ENCODE peak calls at places on chromosomes 13 and 19, in five cellular contexts. S is bronchial epithelial cell, K is mesendoderm, G is adrenal gland, F is fibroblast of the aortic adventitia. R is an unnamed sample.

GRCh38 chr19:32287811-32288227 is 57.6 kb upstream of the ZNF507 start:
- DNase-seq in S (peak; percentile 29), K (peak; percentile 89), G (peak; percentile 60), F (peak; percentile 82), R (no peak)

GRCh38 chr13:50589651-50590054 is 253.8 kb downstream of the DLEU7 start:
- DNase-seq in S (peak; percentile 89), K (no peak), G (peak; percentile 48), F (peak; percentile 87), R (no peak)

GRCh38 chr13:61900033-61900432 is 484.4 kb upstream of the PCDH20 start:
- DNase-seq in S (no peak), K (peak; percentile 40), G (no peak), F (no peak), R (no peak)

GRCh38 chr13:65414187-65414586 is 1815.9 kb downstream of the PCDH9 start:
- DNase-seq in S (no peak), K (no peak), G (no peak), F (no peak), R (no peak)

GRCh38 chr13:47337781-47338507 is 441.1 kb upstream of the HTR2A start:
- DNase-seq in S (no peak), K (peak; percentile 83), G (no peak), F (peak; percentile 79), R (no peak)

GRCh38 chr19:34336781-34337271 is 28.2 kb upstream of the GPI start:
- DNase-seq in S (peak; percentile 37), K (peak; percentile 33), G (no peak), F (peak; percentile 67), R (no peak)

GRCh38 chr13:30805132-30805537 is 69.8 kb downstream of the ALOX5AP start:
- DNase-seq in S (no peak), K (no peak), G (no peak), F (no peak), R (no peak)

GRCh38 chr19:48962029-48962848 is 2.9 kb upstream of the FTL start:
- DNase-seq in S (no peak), K (peak; percentile 72), G (peak; percentile 59), F (no peak), R (no peak)

GRCh38 chr19:47035127-47035494 is 13.3 kb downstream of the TMEM160 start:
- DNase-seq in S (no peak), K (peak; percentile 59), G (no peak), F (no peak), R (no peak)

GRCh38 chr13:34833562-34834182 is 108.4 kb upstream of the NBEA start:
- DNase-seq in S (peak; percentile 61), K (peak; percentile 79), G (no peak), F (no peak), R (no peak)

GRCh38 chr13:27186295-27186694 is 14.7 kb upstream of the USP12 start:
- DNase-seq in S (peak; percentile 75), K (no peak), G (no peak), F (no peak), R (no peak)

GRCh38 chr19:30228113-30228725 is 144.0 kb upstream of the ZNF536 start:
- DNase-seq in S (no peak), K (peak; percentile 25), G (peak; percentile 51), F (no peak), R (no peak)

GRCh38 chr13:114234645-114235421 is at the start of gene CDC16:
- DNase-seq in S (peak; percentile 65), K (peak; percentile 97), G (peak; percentile 93), F (peak; percentile 92), R (peak; percentile 91)

GRCh38 chr13:112842931-112843391 is 126.1 kb upstream of the MCF2L start:
- DNase-seq in S (no peak), K (no peak), G (no peak), F (no peak), R (no peak)

GRCh38 chr13:110263906-110264305 is 43.1 kb downstream of the COL4A1 start:
- DNase-seq in S (no peak), K (peak; percentile 23), G (no peak), F (no peak), R (no peak)

GRCh38 chr19:30228726-30229523 is 143.3 kb upstream of the ZNF536 start:
- DNase-seq in S (no peak), K (peak; percentile 47), G (peak; percentile 25), F (peak; percentile 4), R (no peak)

GRCh38 chr19:2149980-2150793 is 1.2 kb downstream of the AP3D1 start:
- DNase-seq in S (peak; percentile 46), K (no peak), G (peak; percentile 76), F (peak; percentile 25), R (no peak)

GRCh38 chr13:24396821-24397220 is 87.4 kb downstream of the C1QTNF9 start:
- DNase-seq in S (no peak), K (no peak), G (no peak), F (no peak), R (no peak)

GRCh38 chr19:55042688-55043087 is 4.6 kb upstream of the GP6 start:
- DNase-seq in S (no peak), K (no peak), G (no peak), F (no peak), R (no peak)

GRCh38 chr19:2255982-2256685 is at the start of gene JSRP1:
- DNase-seq in S (no peak), K (no peak), G (no peak), F (no peak), R (no peak)

GRCh38 chr13:44238011-44238421 is 135.6 kb upstream of the SERP2 start:
- DNase-seq in S (peak; percentile 99), K (no peak), G (no peak), F (peak; percentile 68), R (no peak)

GRCh38 chr19:4267101-4267900 is 11.8 kb upstream of the SHD start:
- DNase-seq in S (peak; percentile 27), K (peak; percentile 92), G (peak; percentile 48), F (peak; percentile 40), R (no peak)

GRCh38 chr13:87355451-87355850 is 315.7 kb upstream of the SLITRK5 start:
- DNase-seq in S (peak; percentile 26), K (no peak), G (no peak), F (no peak), R (no peak)

GRCh38 chr19:39497850-39498261 is 891 bp upstream of the DLL3 start:
- DNase-seq in S (no peak), K (peak; percentile 94), G (no peak), F (peak; percentile 20), R (no peak)

R was measured in NK-92 treated with Interleukin-12 subunit alpha and Interleukin-12 subunit beta, amount 100 ng/mL, for 24 hours.